ENCODE peak calls at places on chromosomes 3 and 15, in five cellular contexts. U is psoas muscle, V is esophagus squamous epithelium, L is AG10803, E is HCT116. H is an unnamed sample.

GRCh38 chr15:48440084-48440483 is 108.9 kb downstream of the DUT start:
- DNase-seq in U (peak; percentile 70), V (no peak), L (peak; percentile 99), E (no peak), H (no peak)

GRCh38 chr3:171833775-171834460 is 9.2 kb upstream of the TMEM212 start:
- DNase-seq in U (no peak), V (no peak), L (peak; percentile 52), E (no peak), H (no peak)

GRCh38 chr3:185658504-185658912 is 72.4 kb downstream of the SENP2 start:
- DNase-seq in U (peak; percentile 67), V (no peak), L (peak; percentile 100), E (no peak), H (peak; percentile 34)

GRCh38 chr3:124315215-124316033 is 323.5 kb upstream of the ROPN1 start:
- DNase-seq in U (no peak), V (no peak), L (peak; percentile 33), E (peak; percentile 3), H (peak; percentile 30)

GRCh38 chr3:111465081-111465670 is 76.8 kb upstream of the CD96 start:
- DNase-seq in U (no peak), V (no peak), L (no peak), E (no peak), H (no peak)

GRCh38 chr3:189942948-189943347 is 177.7 kb downstream of the P3H2 start:
- DNase-seq in U (no peak), V (no peak), L (no peak), E (no peak), H (no peak)

GRCh38 chr3:122324871-122325323 is at the start of gene CSTA:
- DNase-seq in U (no peak), V (no peak), L (peak; percentile 46), E (no peak), H (no peak)

GRCh38 chr3:127408684-127409420 is 121.0 kb upstream of the PRR20G start:
- DNase-seq in U (no peak), V (no peak), L (no peak), E (no peak), H (peak; percentile 5)

GRCh38 chr3:90007786-90008499 is 900.5 kb downstream of the EPHA3 start:
- DNase-seq in U (no peak), V (no peak), L (no peak), E (no peak), H (no peak)

GRCh38 chr15:40776537-40777141 is 6.9 kb downstream of the C15orf62 start:
- DNase-seq in U (peak; percentile 73), V (no peak), L (peak; percentile 82), E (no peak), H (peak; percentile 46)

GRCh38 chr3:28575100-28575747 is 226.6 kb upstream of the AZI2 start:
- DNase-seq in U (peak; percentile 54), V (no peak), L (no peak), E (no peak), H (no peak)

GRCh38 chr3:172072543-172072942 is 33.2 kb downstream of the FNDC3B start:
- DNase-seq in U (no peak), V (no peak), L (no peak), E (no peak), H (no peak)

GRCh38 chr15:71295242-71296031 is 180.2 kb downstream of the THSD4 start:
- DNase-seq in U (no peak), V (no peak), L (peak; percentile 99), E (peak; percentile 100), H (peak; percentile 79)

GRCh38 chr3:76369170-76369569 is 583.8 kb upstream of the ZNF717 start:
- DNase-seq in U (no peak), V (no peak), L (peak; percentile 26), E (no peak), H (no peak)

DNA sequence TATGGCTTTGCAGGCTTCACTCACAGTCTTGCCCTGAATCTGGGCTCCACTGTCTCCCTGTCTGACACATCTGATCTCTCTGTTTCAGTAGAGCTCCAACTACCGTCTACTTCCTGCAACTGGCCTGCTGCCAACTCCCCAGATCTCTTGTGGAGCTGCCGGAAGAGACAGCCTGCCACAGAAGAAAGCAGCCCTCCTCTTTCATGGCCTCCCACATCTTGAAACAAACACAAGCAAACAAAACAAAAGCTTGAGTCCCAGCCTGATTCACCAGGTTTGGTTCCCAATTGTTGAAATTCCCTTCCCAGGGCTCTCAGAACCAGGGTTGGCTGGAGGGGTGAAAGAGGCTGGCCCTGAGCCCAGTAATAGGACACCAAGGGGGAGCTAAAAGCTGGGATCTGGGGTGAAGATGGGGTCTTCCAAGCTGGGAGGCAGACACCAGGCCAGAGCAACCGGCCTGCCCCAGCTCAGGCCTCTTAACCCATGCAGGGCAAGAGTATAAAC is 55.3 kb upstream of the CA12 start:
- DNase-seq in U (peak; percentile 90), V (no peak), L (peak; percentile 79), E (no peak), H (peak; percentile 80)
- TF ChIP-seq CTCF in U (no peak), V (no peak), L (peak; percentile 18), E (no peak), H (no peak)

DNA sequence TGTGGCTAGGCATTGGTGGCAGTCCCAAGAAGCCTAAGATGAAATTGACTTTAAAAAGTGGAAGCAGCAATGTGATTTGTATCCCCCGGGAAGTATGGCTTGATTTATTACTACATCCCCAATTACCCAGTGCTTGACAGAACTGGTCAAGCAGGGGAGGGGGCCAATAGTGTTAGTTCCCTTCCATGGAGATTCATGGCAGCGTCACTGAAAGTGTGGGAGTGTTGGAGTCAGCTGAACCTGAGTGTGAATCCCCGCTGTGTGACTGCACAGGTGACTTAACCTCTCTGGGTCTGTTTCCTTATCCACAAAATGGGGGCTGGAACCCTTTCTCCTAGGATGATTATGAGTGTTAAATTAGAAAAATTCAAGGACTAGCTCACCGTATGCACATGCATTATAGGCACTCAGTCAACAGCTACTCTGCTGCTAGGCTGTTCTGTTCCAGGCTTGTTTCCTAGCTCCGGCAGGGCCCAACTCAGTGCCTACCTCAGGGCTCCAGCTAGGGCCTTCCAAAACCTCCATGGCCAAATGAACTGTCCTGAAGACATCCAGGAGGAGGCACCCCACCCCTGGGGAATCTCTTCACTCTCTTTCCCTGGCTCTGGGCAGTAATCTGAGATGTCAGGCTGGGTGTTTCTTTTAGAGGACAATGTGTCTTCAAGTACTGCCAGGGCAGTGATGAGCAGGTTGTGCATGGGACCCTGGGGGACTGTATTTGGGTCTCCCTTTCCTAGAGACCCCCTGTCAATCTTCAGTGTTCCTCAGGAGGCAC is 38.5 kb upstream of the TPM1 start:
- DNase-seq in U (peak; percentile 62), V (no peak), L (no peak), E (no peak), H (no peak)
- TF ChIP-seq CTCF in U (peak; percentile 34), V (no peak), L (no peak), E (no peak), H (no peak)

GRCh38 chr3:24396338-24396737 is 98.3 kb downstream of the THRB start:
- DNase-seq in U (no peak), V (no peak), L (no peak), E (no peak), H (no peak)
- TF ChIP-seq CTCF in U (no peak), V (no peak), L (no peak), E (no peak), H (no peak)

DNA sequence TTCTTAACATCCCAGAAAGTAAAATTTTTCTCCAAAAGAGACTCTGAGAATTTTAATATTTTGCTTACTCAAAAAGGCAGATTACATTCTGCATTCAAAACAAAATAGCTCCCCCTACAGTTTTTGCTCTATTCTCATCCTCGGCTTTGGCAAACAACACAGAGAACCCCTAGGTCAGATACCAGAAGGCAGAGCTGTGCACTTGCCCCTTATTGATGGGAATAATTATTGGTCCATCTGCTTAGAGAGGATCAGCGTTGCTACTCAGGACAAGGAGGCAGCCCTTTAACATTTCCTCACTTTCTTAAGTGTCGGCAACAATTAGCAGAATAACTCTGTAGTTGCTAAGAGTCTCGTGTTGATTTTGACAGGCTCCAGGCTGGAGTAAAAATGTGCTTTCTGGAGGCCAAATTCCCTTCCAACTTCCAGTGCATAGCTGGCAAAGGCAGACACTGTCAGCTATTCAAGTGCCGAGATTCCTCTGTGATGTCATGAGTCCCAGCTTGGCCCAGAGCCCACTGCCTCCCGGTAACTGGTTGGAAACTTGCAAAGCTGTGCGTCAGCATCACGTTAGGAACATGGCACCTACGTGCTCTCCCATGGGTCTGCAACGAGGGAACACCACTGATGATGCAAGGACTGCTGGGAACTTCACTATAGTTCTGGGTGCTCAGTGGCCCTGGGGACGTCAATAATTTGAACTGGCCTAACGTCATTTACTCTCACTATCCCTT is 482.7 kb upstream of the ADAMTS9 start:
- DNase-seq in U (peak; percentile 92), V (no peak), L (peak; percentile 84), E (no peak), H (peak; percentile 50)
- TF ChIP-seq CTCF in U (peak; percentile 47), V (peak; percentile 32), L (peak; percentile 58), E (peak; percentile 60), H (no peak)

DNA sequence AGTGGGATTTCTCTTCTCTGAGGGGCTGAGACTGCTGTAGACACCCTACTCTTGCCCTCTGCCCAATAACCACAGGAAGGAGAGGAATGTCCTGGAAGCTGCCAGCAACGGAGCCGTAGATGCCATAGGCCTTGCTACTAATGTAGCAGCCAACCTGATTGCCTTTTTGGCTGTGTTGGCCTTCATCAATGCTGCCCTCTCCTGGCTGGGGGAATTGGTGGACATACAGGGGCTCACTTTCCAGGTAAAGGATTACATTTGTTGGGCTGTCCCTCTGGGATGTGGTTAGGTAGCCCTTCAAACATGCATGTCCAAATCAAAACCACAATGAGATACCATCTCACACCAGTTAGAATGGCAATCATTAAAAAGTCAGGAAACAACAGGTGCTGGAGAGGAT is 16.1 kb downstream of the SLC28A2 start:
- DNase-seq in U (no peak), V (no peak), L (no peak), E (no peak), H (peak; percentile 74)
- TF ChIP-seq CTCF in U (no peak), V (peak; percentile 22), L (no peak), E (peak; percentile 43), H (peak; percentile 22)

GRCh38 chr15:85008474-85009260 is 27.0 kb downstream of the PDE8A start:
- DNase-seq in U (no peak), V (no peak), L (no peak), E (no peak), H (no peak)

GRCh38 chr15:85011210-85011571 is 29.5 kb downstream of the PDE8A start:
- DNase-seq in U (no peak), V (no peak), L (no peak), E (no peak), H (no peak)

GRCh38 chr15:85010114-85010471 is 28.4 kb downstream of the PDE8A start:
- DNase-seq in U (no peak), V (no peak), L (no peak), E (no peak), H (no peak)

GRCh38 chr15:85009435-85009834 is 27.8 kb downstream of the PDE8A start:
- DNase-seq in U (no peak), V (no peak), L (no peak), E (no peak), H (no peak)

DNA sequence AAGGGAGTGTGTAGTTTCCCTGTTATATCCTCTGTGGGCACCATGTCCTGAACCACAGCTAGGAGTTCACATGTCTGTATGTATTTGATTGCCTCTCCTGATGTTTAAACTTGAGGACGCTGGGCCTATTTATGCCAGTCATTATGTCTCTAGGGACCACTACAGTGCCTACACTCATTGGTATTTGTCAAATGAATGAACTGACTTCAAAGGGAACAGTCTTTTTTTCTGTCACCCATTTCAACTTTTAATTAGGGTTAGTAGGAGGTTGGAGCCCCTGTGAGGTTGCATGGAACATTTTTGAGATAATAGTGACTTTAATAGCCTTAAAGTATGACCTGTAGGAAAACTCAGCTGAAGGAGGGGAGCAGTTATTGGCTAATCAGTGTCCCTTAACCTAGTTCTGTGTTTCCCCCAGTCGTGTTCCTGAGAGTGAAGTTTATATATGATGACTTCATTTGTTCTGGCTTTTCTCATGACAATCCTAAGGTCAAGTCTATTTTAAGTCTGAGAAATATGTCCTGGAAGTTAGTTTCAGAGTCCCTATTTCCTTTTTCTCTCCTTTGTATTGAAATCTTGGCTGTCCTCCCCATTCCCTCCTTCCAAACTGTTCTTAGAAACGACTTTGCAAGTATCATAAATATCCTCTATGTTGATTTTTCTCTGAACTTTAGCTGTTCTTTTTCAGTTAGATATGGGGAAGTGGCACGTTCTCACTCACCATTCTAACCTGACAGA is 29.0 kb downstream of the PDE8A start:
- DNase-seq in U (no peak), V (no peak), L (no peak), E (no peak), H (no peak)
- TF ChIP-seq CTCF in U (peak; percentile 53), V (no peak), L (no peak), E (no peak), H (no peak)